ENCODE peak calls at places on chromosomes 12 and 14, in five cellular contexts. Z is AG04450, I is left lung, C is coronary artery, Y is HepG2. B is an unnamed sample.

GRCh38 chr12:25615119-25615518 is 62.0 kb upstream of the LMNTD1 start:
- DNase-seq in Z (peak; percentile 89), I (no peak), C (no peak), Y (no peak), B (peak; percentile 67)

GRCh38 chr14:34733245-34733644 is 18.9 kb upstream of the CFL2 start:
- DNase-seq in Z (no peak), I (no peak), C (no peak), Y (no peak), B (no peak)

GRCh38 chr14:91078095-91078737 is 17.8 kb upstream of the RPS6KA5 start:
- DNase-seq in Z (no peak), I (no peak), C (no peak), Y (no peak), B (no peak)

GRCh38 chr12:59973515-59973914 is 377.7 kb downstream of the SLC16A7 start:
- DNase-seq in Z (no peak), I (no peak), C (no peak), Y (no peak), B (peak; percentile 82)

GRCh38 chr12:80056845-80057244 is 42.5 kb upstream of the OTOGL start:
- DNase-seq in Z (no peak), I (no peak), C (no peak), Y (no peak), B (no peak)

GRCh38 chr14:102325791-102326345 is 6.3 kb downstream of the ZNF839 start:
- DNase-seq in Z (no peak), I (no peak), C (no peak), Y (no peak), B (no peak)

GRCh38 chr14:27890259-27890658 is 876.3 kb upstream of the FOXG1 start:
- DNase-seq in Z (no peak), I (no peak), C (no peak), Y (no peak), B (no peak)

GRCh38 chr12:49959570-49960473 is 1.9 kb upstream of the AQP5 start:
- DNase-seq in Z (no peak), I (no peak), C (no peak), Y (no peak), B (no peak)

GRCh38 chr12:70576341-70577282 is 60.6 kb downstream of the PTPRB start:
- DNase-seq in Z (peak; percentile 50), I (no peak), C (no peak), Y (peak; percentile 64), B (peak; percentile 85)

GRCh38 chr14:61555056-61555838 is 140.1 kb upstream of the HIF1A start:
- DNase-seq in Z (no peak), I (no peak), C (no peak), Y (no peak), B (peak; percentile 74)

GRCh38 chr12:6612247-6612646 is 5.1 kb upstream of the CHD4 start:
- DNase-seq in Z (no peak), I (no peak), C (no peak), Y (no peak), B (no peak)

GRCh38 chr12:123757555-123757954 is 4.5 kb upstream of the DNAH10 start:
- DNase-seq in Z (peak; percentile 63), I (no peak), C (peak; percentile 84), Y (no peak), B (peak; percentile 74)

GRCh38 chr12:49642370-49642802 is 19.0 kb downstream of the PRPF40B start:
- DNase-seq in Z (no peak), I (no peak), C (no peak), Y (peak; percentile 86), B (no peak)

GRCh38 chr12:123106640-123107359 is 44.1 kb downstream of the PITPNM2 start:
- DNase-seq in Z (no peak), I (no peak), C (no peak), Y (no peak), B (no peak)

GRCh38 chr14:51597511-51597920 is 54.2 kb upstream of the FRMD6 start:
- DNase-seq in Z (no peak), I (no peak), C (no peak), Y (no peak), B (no peak)

GRCh38 chr14:96797943-96798349 is 764 bp downstream of the VRK1 start:
- DNase-seq in Z (no peak), I (peak; percentile 77), C (no peak), Y (peak; percentile 20), B (no peak)

GRCh38 chr14:52325126-52325525 is 11.0 kb downstream of the PTGER2 start:
- DNase-seq in Z (no peak), I (no peak), C (no peak), Y (no peak), B (no peak)

GRCh38 chr12:108562348-108563134 is at the start of gene ISCU:
- DNase-seq in Z (peak; percentile 94), I (peak; percentile 100), C (peak; percentile 98), Y (peak; percentile 93), B (peak; percentile 80)

GRCh38 chr14:57692671-57693070 is 173.2 kb downstream of the SLC35F4 start:
- DNase-seq in Z (peak; percentile 16), I (no peak), C (no peak), Y (peak; percentile 39), B (peak; percentile 33)

GRCh38 chr12:108235231-108235959 is 103.7 kb downstream of the CMKLR1 start:
- DNase-seq in Z (no peak), I (no peak), C (no peak), Y (no peak), B (no peak)

GRCh38 chr12:85874064-85874463 is at the start of gene NTS:
- DNase-seq in Z (no peak), I (no peak), C (no peak), Y (no peak), B (no peak)

GRCh38 chr12:96882862-96883261 is 24.2 kb upstream of the NEDD1 start:
- DNase-seq in Z (peak; percentile 64), I (no peak), C (no peak), Y (no peak), B (no peak)

GRCh38 chr12:94779520-94779919 is 129.2 kb upstream of the TMCC3 start:
- DNase-seq in Z (no peak), I (no peak), C (no peak), Y (no peak), B (peak; percentile 56)

GRCh38 chr12:75751769-75752471 is 240.5 kb upstream of the KRR1 start:
- DNase-seq in Z (no peak), I (no peak), C (no peak), Y (peak; percentile 37), B (no peak)

GRCh38 chr12:111445311-111446043 is 39.8 kb downstream of the SH2B3 start:
- DNase-seq in Z (no peak), I (no peak), C (peak; percentile 78), Y (no peak), B (no peak)

GRCh38 chr12:101697197-101697929 is at the start of gene CHPT1:
- DNase-seq in Z (no peak), I (peak; percentile 94), C (peak; percentile 82), Y (peak; percentile 81), B (no peak)

GRCh38 chr14:49164074-49164473 is 422.1 kb downstream of the RPS29 start:
- DNase-seq in Z (no peak), I (no peak), C (no peak), Y (no peak), B (no peak)

GRCh38 chr14:91693342-91693741 is 38.5 kb downstream of the CATSPERB start:
- DNase-seq in Z (no peak), I (no peak), C (no peak), Y (peak; percentile 6), B (peak; percentile 5)

GRCh38 chr12:75720807-75721206 is 209.4 kb upstream of the KRR1 start:
- DNase-seq in Z (no peak), I (no peak), C (no peak), Y (no peak), B (no peak)

GRCh38 chr14:96082420-96083300 is 43.5 kb downstream of the C14orf132 start:
- DNase-seq in Z (no peak), I (no peak), C (peak; percentile 43), Y (no peak), B (no peak)

GRCh38 chr14:99546230-99546879 is 57.7 kb downstream of the CCDC85C start:
- DNase-seq in Z (no peak), I (no peak), C (no peak), Y (no peak), B (no peak)

GRCh38 chr14:103629503-103630121 is 601 bp downstream of the KLC1 start:
- DNase-seq in Z (no peak), I (peak; percentile 91), C (peak; percentile 85), Y (no peak), B (no peak)

GRCh38 chr14:26290007-26290530 is 307.8 kb downstream of the NOVA1 start:
- DNase-seq in Z (no peak), I (no peak), C (no peak), Y (no peak), B (no peak)

DNA sequence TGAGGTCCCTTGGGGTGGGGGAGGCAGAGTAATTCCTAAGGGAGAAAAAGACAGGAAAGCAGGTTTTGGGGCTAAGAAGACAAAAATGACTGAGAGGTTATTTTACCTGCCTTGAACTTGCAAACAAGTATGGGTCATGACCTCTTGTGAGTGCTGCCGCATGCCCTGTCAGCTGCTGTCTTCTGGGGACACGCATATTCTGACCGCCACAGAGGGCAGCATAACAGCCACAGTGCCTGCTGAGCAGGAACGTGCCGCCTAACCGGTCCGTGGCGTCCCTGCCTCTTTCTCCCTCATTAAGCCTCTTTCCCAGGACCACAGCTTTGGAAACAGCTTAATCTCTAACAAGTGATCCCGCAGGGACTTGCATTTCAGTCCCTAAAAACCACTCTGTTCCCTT is 51.3 kb upstream of the KCNA1 start:
- DNase-seq in Z (no peak), I (no peak), C (no peak), Y (peak; percentile 32), B (no peak)
- H3K4me3 ChIP-seq in Z (no peak overlapping the region), I (no peak overlapping the region), C (no peak overlapping the region), Y (peak overlapping the region; percentile 48), B (no peak overlapping the region)

GRCh38 chr12:132568826-132569480 is 41.4 kb downstream of the LRCOL1 start:
- DNase-seq in Z (no peak), I (no peak), C (no peak), Y (no peak), B (no peak)
- TF ChIP-seq CTCF in Z (no peak), I (no peak), C (no peak), Y (no peak), B (no peak)

DNA sequence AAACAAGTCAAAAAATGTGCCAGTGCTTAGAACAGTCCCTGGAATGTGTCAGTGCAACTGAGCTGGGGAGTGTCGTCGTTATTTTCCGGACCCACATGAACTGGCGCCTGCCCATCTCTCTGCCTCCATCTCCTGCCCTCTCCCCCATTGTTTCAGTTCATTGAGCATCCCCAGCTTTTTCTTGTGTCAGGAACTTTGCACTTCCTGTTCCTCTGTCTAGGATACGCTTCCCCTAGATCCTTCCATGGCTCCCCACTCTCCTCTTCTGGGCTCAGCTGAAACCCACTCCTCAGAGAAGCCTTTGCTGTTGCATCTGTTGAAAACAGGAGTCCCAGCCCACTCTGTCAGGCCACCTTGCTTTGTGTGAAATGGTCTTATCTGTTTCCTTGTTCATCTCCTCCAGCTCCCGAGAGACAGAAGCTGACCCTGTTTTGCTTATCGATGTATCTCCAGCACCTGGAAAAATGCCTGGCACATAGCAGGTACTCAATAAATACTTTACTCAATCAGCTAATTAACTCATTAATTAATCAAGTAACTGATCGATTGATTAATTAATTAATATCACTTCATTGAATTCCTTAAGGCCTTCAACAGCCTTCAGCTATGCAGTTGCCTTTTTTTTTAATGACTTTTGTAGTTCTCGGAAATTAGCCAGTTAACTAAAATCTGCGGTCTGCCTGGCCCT is 2.7 kb upstream of the SCARB1 start:
- DNase-seq in Z (no peak), I (no peak), C (no peak), Y (no peak), B (no peak)
- H3K4me3 ChIP-seq in Z (no peak overlapping the region), I (no peak overlapping the region), C (no peak overlapping the region), Y (no peak overlapping the region), B (no peak overlapping the region)

DNA sequence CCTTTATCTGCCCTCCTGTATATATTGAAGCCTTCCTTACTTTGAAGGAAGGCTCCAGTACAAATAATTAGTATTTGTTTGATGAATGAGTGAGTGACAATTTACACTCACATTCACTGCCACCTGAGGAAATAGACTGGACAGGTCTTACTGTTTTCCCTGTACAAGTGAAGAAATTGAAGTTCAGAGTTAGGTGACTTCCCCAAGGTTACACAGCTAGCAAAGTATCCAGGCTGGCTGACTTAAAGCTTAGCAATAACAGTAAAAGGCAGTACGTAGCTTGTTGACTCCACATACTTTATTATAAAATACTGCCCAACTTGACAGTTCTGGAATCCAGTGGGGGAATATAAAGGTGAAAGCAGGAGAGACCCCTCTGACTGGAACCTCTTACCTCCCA is 2.6 kb upstream of the KRT18 start:
- DNase-seq in Z (no peak), I (no peak), C (no peak), Y (no peak), B (no peak)
- TF ChIP-seq CTCF in Z (no peak), I (no peak), C (no peak), Y (no peak), B (no peak)